ENCODE peak calls at places on chromosomes 13 and 19, in eight cellular contexts. F, Q, M, X, B, N, Z and E are unnamed samples.

GRCh38 chr13:75812751-75813181 is 176.6 kb downstream of the LMO7 start:
- DNase-seq in F (no peak), Q (no peak), M (no peak), X (no peak), B (no peak), N (no peak), Z (no peak), E (no peak)

GRCh38 chr19:18304194-18304495 is 18.7 kb downstream of the LSM4 start:
- DNase-seq in F (no peak), Q (no peak), M (no peak), X (no peak), B (no peak), N (peak), Z (no peak), E (peak)

GRCh38 chr19:18954094-18954493 is 13.1 kb upstream of the HOMER3 start:
- DNase-seq in F (no peak), Q (no peak), M (no peak), X (no peak), B (no peak), N (no peak), Z (no peak), E (no peak)

GRCh38 chr13:42865703-42866102 is 84.3 kb downstream of the FAM216B start:
- DNase-seq in F (no peak), Q (no peak), M (no peak), X (no peak), B (no peak), N (no peak), Z (no peak), E (no peak)

GRCh38 chr13:112129557-112129956 is 62.6 kb downstream of the SOX1 start:
- DNase-seq in F (no peak), Q (no peak), M (no peak), X (no peak), B (no peak), N (no peak), Z (no peak), E (no peak)

GRCh38 chr13:81493144-81493543 is 1152.2 kb upstream of the SPRY2 start:
- DNase-seq in F (no peak), Q (no peak), M (no peak), X (no peak), B (no peak), N (no peak), Z (no peak), E (no peak)

GRCh38 chr13:99215466-99215865 is 14.8 kb downstream of the UBAC2 start:
- DNase-seq in F (no peak), Q (peak), M (peak), X (no peak), B (no peak), N (no peak), Z (no peak), E (no peak)

GRCh38 chr19:901216-902092 is 8.2 kb downstream of the RNU6-9 start:
- DNase-seq in F (no peak), Q (no peak), M (no peak), X (no peak), B (no peak), N (peak), Z (no peak), E (no peak)

GRCh38 chr13:92225861-92226260 is 827.4 kb downstream of the GPC5 start:
- DNase-seq in F (no peak), Q (no peak), M (no peak), X (no peak), B (no peak), N (no peak), Z (no peak), E (no peak)

GRCh38 chr13:111039735-111040134 is 75.4 kb upstream of the ARHGEF7 start:
- DNase-seq in F (no peak), Q (no peak), M (no peak), X (no peak), B (no peak), N (no peak), Z (no peak), E (no peak)

GRCh38 chr19:4550018-4550417 is 9.5 kb downstream of the SEMA6B start:
- DNase-seq in F (no peak), Q (no peak), M (no peak), X (no peak), B (no peak), N (no peak), Z (no peak), E (no peak)

GRCh38 chr13:113184568-113185440 is 23.7 kb downstream of the PCID2 start:
- DNase-seq in F (no peak), Q (no peak), M (no peak), X (no peak), B (no peak), N (no peak), Z (no peak), E (no peak)

GRCh38 chr13:73158851-73159250 is 100.0 kb downstream of the KLF5 start:
- DNase-seq in F (no peak), Q (no peak), M (no peak), X (no peak), B (no peak), N (no peak), Z (no peak), E (no peak)

GRCh38 chr19:41000310-41000737 is 9.2 kb downstream of the CYP2B6 start:
- DNase-seq in F (no peak), Q (no peak), M (no peak), X (no peak), B (no peak), N (no peak), Z (peak), E (no peak)

GRCh38 chr19:52897149-52897935 is at the start of gene ZNF320:
- DNase-seq in F (peak), Q (peak), M (peak), X (peak), B (peak), N (peak), Z (peak), E (peak)

GRCh38 chr19:7520131-7521051 is 2.0 kb upstream of the MCOLN1 start:
- DNase-seq in F (no peak), Q (no peak), M (no peak), X (no peak), B (no peak), N (no peak), Z (no peak), E (no peak)

GRCh38 chr13:51849145-51850101 is 4.4 kb upstream of the TMEM272 start:
- DNase-seq in F (no peak), Q (no peak), M (no peak), X (peak), B (peak), N (no peak), Z (no peak), E (peak)

GRCh38 chr19:2050349-2050990 is 574 bp downstream of the MKNK2 start:
- DNase-seq in F (no peak), Q (no peak), M (no peak), X (no peak), B (no peak), N (no peak), Z (no peak), E (no peak)

GRCh38 chr19:41821003-41821735 is 23.3 kb downstream of the LYPD4 start:
- DNase-seq in F (peak), Q (peak), M (peak), X (peak), B (peak), N (no peak), Z (peak), E (no peak)

GRCh38 chr19:36255316-36255715 is 40.4 kb downstream of the ZNF146 start:
- DNase-seq in F (no peak), Q (no peak), M (no peak), X (no peak), B (no peak), N (no peak), Z (no peak), E (no peak)

GRCh38 chr13:20721454-20722357 is 18.2 kb downstream of the IL17D start:
- DNase-seq in F (no peak), Q (no peak), M (peak), X (no peak), B (no peak), N (peak), Z (peak), E (peak)

GRCh38 chr13:19123502-19123901 is 58.1 kb downstream of the TUBA3C start:
- DNase-seq in F (no peak), Q (no peak), M (no peak), X (no peak), B (no peak), N (no peak), Z (no peak), E (no peak)

GRCh38 chr19:4374451-4375163 is 25.7 kb downstream of the SH3GL1 start:
- DNase-seq in F (no peak), Q (no peak), M (no peak), X (peak), B (peak), N (peak), Z (peak), E (peak)

GRCh38 chr19:1312732-1313694 is 27.3 kb downstream of the EFNA2 start:
- DNase-seq in F (no peak), Q (no peak), M (no peak), X (no peak), B (peak), N (no peak), Z (peak), E (no peak)

GRCh38 chr13:44842158-44842557 is 147.1 kb downstream of the NUFIP1 start:
- DNase-seq in F (no peak), Q (no peak), M (no peak), X (no peak), B (no peak), N (no peak), Z (no peak), E (no peak)